ENCODE peak calls at places on chromosome 5, in ten cellular contexts. B is adrenal gland, M is sigmoid colon, Z is HCT116, I is A549, A is transverse colon, U is body of pancreas, H is suprapubic skin, R is K562, T is IMR-90. F is an unnamed sample.

GRCh38 chr5:761854-762685 is 22.5 kb downstream of the ZDHHC11B start:
- DNase-seq in B (no peak), M (peak), Z (no peak), I (no peak), A (no peak), U (no peak), H (peak), R (no peak), T (no peak), F (no peak)

GRCh38 chr5:83636141-83636540 is 84.5 kb downstream of the HAPLN1 start:
- DNase-seq in B (no peak), M (no peak), Z (no peak), I (no peak), A (no peak), U (no peak), H (no peak), R (no peak), T (peak), F (no peak)

GRCh38 chr5:88880196-88880595 is 2.8 kb downstream of the MEF2C start:
- DNase-seq in B (no peak), M (no peak), Z (no peak), I (no peak), A (no peak), U (no peak), H (no peak), R (no peak), T (no peak), F (no peak)

GRCh38 chr5:150557507-150557872 is 49.6 kb downstream of the NDST1 start:
- DNase-seq in B (no peak), M (peak), Z (no peak), I (no peak), A (no peak), U (no peak), H (no peak), R (no peak), T (no peak), F (no peak)

GRCh38 chr5:166899343-166899742 is 1392.1 kb upstream of the WWC1 start:
- DNase-seq in B (no peak), M (no peak), Z (no peak), I (no peak), A (no peak), U (no peak), H (no peak), R (no peak), T (no peak), F (no peak)

GRCh38 chr5:76524872-76525271 is 98.3 kb downstream of the F2RL2 start:
- DNase-seq in B (no peak), M (no peak), Z (no peak), I (no peak), A (no peak), U (no peak), H (no peak), R (no peak), T (no peak), F (no peak)

GRCh38 chr5:167786871-167787568 is 504.4 kb upstream of the WWC1 start:
- DNase-seq in B (no peak), M (no peak), Z (no peak), I (no peak), A (no peak), U (no peak), H (no peak), R (no peak), T (peak), F (no peak)

GRCh38 chr5:132008961-132009680 is 2.3 kb downstream of the ACSL6 start:
- DNase-seq in B (no peak), M (peak), Z (no peak), I (no peak), A (no peak), U (no peak), H (peak), R (peak), T (no peak), F (no peak)

GRCh38 chr5:41071975-41072374 is 833 bp upstream of the MROH2B start:
- DNase-seq in B (no peak), M (no peak), Z (no peak), I (no peak), A (no peak), U (no peak), H (no peak), R (no peak), T (peak), F (no peak)

GRCh38 chr5:23064710-23065109 is 211.6 kb upstream of the CDH12 start:
- DNase-seq in B (no peak), M (no peak), Z (no peak), I (no peak), A (no peak), U (no peak), H (no peak), R (no peak), T (no peak), F (no peak)

GRCh38 chr5:181127907-181128626 is 2.9 kb downstream of the OR2V1 start:
- DNase-seq in B (no peak), M (peak), Z (no peak), I (no peak), A (no peak), U (no peak), H (no peak), R (no peak), T (no peak), F (no peak)

GRCh38 chr5:41510176-41510831 is at the start of gene PLCXD3:
- DNase-seq in B (peak), M (peak), Z (no peak), I (peak), A (no peak), U (peak), H (no peak), R (no peak), T (no peak), F (peak)

GRCh38 chr5:27315541-27316282 is 277.3 kb upstream of the CDH9 start:
- DNase-seq in B (no peak), M (no peak), Z (no peak), I (no peak), A (no peak), U (no peak), H (no peak), R (no peak), T (peak), F (no peak)

GRCh38 chr5:154159343-154159742 is 31.2 kb upstream of the GALNT10 start:
- DNase-seq in B (no peak), M (no peak), Z (no peak), I (no peak), A (no peak), U (no peak), H (no peak), R (no peak), T (peak), F (no peak)

GRCh38 chr5:15103130-15103529 is 231.6 kb upstream of the ANKH start:
- DNase-seq in B (no peak), M (no peak), Z (no peak), I (no peak), A (no peak), U (no peak), H (no peak), R (no peak), T (no peak), F (peak)

GRCh38 chr5:152425083-152425482 is 20.0 kb upstream of the NMUR2 start:
- DNase-seq in B (no peak), M (no peak), Z (no peak), I (no peak), A (no peak), U (no peak), H (no peak), R (no peak), T (no peak), F (no peak)

GRCh38 chr5:57111993-57112392 is 61.9 kb upstream of the GPBP1 start:
- DNase-seq in B (no peak), M (no peak), Z (no peak), I (no peak), A (peak), U (no peak), H (no peak), R (no peak), T (no peak), F (no peak)

GRCh38 chr5:119347996-119348395 is 7.8 kb upstream of the TNFAIP8 start:
- DNase-seq in B (no peak), M (no peak), Z (no peak), I (no peak), A (no peak), U (no peak), H (no peak), R (no peak), T (peak), F (no peak)

GRCh38 chr5:153960269-153961215 is 78.2 kb downstream of the FAM114A2 start:
- DNase-seq in B (no peak), M (no peak), Z (no peak), I (no peak), A (no peak), U (no peak), H (no peak), R (no peak), T (no peak), F (no peak)

GRCh38 chr5:669111-669841 is 23.9 kb downstream of the TPPP start:
- DNase-seq in B (no peak), M (peak), Z (no peak), I (no peak), A (peak), U (no peak), H (no peak), R (peak), T (no peak), F (no peak)

GRCh38 chr5:28165116-28165515 is 1126.7 kb upstream of the CDH9 start:
- DNase-seq in B (no peak), M (no peak), Z (no peak), I (no peak), A (no peak), U (no peak), H (no peak), R (no peak), T (no peak), F (no peak)

GRCh38 chr5:158054073-158054387 is 195.1 kb upstream of the CLINT1 start:
- DNase-seq in B (no peak), M (no peak), Z (no peak), I (no peak), A (no peak), U (no peak), H (no peak), R (no peak), T (no peak), F (no peak)

GRCh38 chr5:150576449-150576949 is 64.0 kb upstream of the SYNPO start:
- DNase-seq in B (peak), M (peak), Z (no peak), I (no peak), A (no peak), U (no peak), H (peak), R (no peak), T (no peak), F (no peak)

GRCh38 chr5:123207852-123208251 is 118.8 kb downstream of the PRDM6 start:
- DNase-seq in B (no peak), M (no peak), Z (no peak), I (no peak), A (no peak), U (no peak), H (no peak), R (no peak), T (peak), F (no peak)

DNA sequence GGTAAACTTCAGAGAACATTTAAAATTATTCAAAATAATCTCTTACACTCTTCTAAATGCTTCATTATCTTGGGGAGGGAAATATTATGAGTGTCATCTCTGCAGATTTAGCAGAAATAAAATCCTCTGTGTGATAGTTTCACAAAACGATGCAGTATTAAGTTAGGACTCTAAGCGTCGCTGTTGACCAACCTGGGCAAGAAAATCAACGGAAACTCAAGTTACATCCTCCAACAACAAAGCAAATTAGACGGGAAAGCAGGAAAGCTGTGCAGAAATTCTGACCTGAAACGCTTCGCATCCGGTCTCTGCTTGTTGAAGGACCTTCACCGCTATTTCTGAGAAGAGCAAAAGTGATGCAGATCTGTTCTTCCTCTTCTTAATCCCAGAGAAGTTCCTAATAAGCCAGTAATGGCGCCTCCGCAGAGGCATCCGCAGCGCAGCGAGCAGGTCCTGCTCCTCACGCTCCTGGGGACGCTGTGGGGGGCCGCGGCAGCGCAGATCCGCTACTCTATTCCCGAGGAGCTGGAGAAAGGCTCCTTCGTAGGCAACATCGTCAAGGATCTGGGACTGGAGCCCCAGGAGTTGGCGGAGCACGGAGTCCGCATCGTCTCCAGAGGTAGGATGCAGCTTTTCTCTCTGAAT is at the start of gene PCDHGA6:
- DNase-seq in B (no peak), M (no peak), Z (no peak), I (no peak), A (no peak), U (no peak), H (no peak), R (no peak), T (peak), F (no peak)
- H3K4me3 ChIP-seq in B (no peak), M (peak), Z (no peak), I (no peak), A (no peak), U (no peak), H (peak), R (no peak), T (peak), F (no peak)

GRCh38 chr5:52947208-52947607 is 41.9 kb upstream of the ITGA2 start:
- DNase-seq in B (no peak), M (peak), Z (no peak), I (no peak), A (no peak), U (peak), H (no peak), R (no peak), T (peak), F (no peak)

GRCh38 chr5:52945040-52945439 is 44.1 kb upstream of the ITGA2 start:
- DNase-seq in B (no peak), M (no peak), Z (no peak), I (no peak), A (no peak), U (no peak), H (no peak), R (no peak), T (no peak), F (no peak)

GRCh38 chr5:52947851-52948250 is 41.3 kb upstream of the ITGA2 start:
- DNase-seq in B (no peak), M (no peak), Z (no peak), I (no peak), A (no peak), U (no peak), H (no peak), R (no peak), T (peak), F (no peak)

GRCh38 chr5:52943808-52944207 is 45.3 kb upstream of the ITGA2 start:
- DNase-seq in B (no peak), M (no peak), Z (no peak), I (no peak), A (no peak), U (no peak), H (no peak), R (no peak), T (no peak), F (no peak)

DNA sequence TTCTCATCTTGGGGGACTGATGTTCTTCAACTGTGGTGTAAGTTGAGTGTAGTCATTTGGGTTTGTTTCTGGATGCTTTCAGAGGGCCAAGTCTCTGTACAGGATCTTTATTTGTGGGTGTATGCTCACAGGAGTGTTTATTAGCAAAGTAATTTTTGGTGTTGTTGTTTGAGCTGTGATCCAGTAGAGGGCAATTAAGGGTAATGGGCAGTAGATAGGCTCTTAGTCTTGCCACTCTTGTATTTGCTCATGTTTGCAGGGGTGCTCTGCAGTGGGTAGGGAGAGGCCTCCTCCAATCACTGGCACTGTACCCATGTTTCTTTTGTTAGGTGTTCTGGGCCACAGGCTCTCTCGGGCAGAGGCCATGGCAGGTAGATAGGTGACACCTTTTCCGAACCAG is 45.9 kb upstream of the ITGA2 start:
- DNase-seq in B (no peak), M (no peak), Z (no peak), I (peak), A (no peak), U (no peak), H (no peak), R (no peak), T (no peak), F (no peak)
- TF ChIP-seq POLR2A in B (no peak), M (no peak), Z (no peak), I (no peak), A (no peak), U (no peak), H (no peak), R (no peak), T (no peak), F (no peak)

GRCh38 chr5:149141957-149142851 is 911 bp downstream of the ABLIM3 start:
- DNase-seq in B (peak), M (no peak), Z (no peak), I (no peak), A (no peak), U (peak), H (peak), R (no peak), T (peak), F (no peak)
- H3K4me3 ChIP-seq in B (peak), M (peak), Z (peak), I (peak), A (no peak), U (no peak), H (peak), R (peak), T (peak), F (peak)

GRCh38 chr5:79694652-79695051 is 5.0 kb downstream of the CMYA5 start:
- DNase-seq in B (no peak), M (no peak), Z (no peak), I (no peak), A (no peak), U (no peak), H (no peak), R (peak), T (peak), F (peak)

GRCh38 chr5:79695501-79695900 is 5.9 kb downstream of the CMYA5 start:
- DNase-seq in B (no peak), M (no peak), Z (no peak), I (no peak), A (no peak), U (no peak), H (no peak), R (no peak), T (no peak), F (no peak)

GRCh38 chr5:79699766-79700400 is 10.2 kb downstream of the CMYA5 start:
- DNase-seq in B (no peak), M (no peak), Z (no peak), I (no peak), A (no peak), U (no peak), H (no peak), R (no peak), T (no peak), F (no peak)

GRCh38 chr5:79694183-79694582 is 4.5 kb downstream of the CMYA5 start:
- DNase-seq in B (no peak), M (no peak), Z (no peak), I (no peak), A (no peak), U (no peak), H (no peak), R (no peak), T (no peak), F (no peak)

GRCh38 chr5:79697222-79698164 is 7.9 kb downstream of the CMYA5 start:
- DNase-seq in B (no peak), M (no peak), Z (no peak), I (no peak), A (no peak), U (no peak), H (no peak), R (peak), T (peak), F (peak)
- TF ChIP-seq POLR2A in B (no peak), M (no peak), Z (no peak), I (no peak), A (no peak), U (no peak), H (no peak), R (no peak), T (no peak), F (no peak)

DNA sequence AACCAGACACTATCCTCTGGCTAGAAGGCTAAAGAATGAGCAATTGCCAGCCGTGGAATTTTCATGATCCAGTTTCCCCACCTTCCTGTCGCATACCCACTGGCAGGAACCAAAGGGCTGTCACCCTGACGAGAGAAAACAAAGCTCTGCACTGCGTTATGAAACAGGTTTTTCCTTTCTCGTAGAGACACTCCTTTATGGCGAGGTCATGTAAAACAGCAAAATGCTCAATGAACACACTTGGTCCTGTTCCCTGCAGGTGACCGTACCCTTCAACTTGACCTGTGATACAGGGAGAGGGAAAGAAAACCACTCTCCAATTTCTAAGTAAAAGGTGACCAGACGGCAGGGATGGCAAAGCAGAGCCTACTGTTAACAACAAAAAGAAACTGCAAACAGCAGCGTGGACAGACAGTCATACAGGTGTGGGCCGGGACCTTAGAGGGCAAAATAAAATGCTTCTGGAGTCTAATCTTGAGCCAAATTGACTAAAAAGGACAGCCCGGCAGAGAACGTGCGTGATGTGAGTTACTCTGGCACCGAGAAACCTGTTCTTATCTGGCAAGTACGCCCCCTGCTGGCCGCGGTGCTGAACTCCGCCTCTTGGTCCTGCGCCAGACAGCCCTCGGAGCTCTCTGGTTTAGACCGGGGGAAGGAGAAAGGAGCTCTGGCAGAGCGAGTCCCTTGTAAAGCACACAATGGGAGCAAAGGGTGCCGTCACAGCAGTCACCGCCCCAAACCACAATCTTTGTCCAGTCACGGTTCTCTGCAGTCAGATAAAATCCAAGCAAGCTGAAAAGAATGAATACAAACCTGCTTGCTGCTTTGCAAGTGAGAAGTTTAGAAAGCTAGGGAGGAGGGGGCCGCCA is 98.9 kb downstream of the EFNA5 start:
- DNase-seq in B (peak), M (peak), Z (peak), I (peak), A (peak), U (peak), H (peak), R (peak), T (peak), F (peak)
- H3K4me3 ChIP-seq in B (peak), M (peak), Z (peak), I (peak), A (peak), U (no peak), H (peak), R (no peak), T (peak), F (peak)

GRCh38 chr5:175729829-175730277 is 72.0 kb downstream of the HRH2 start:
- DNase-seq in B (peak), M (peak), Z (peak), I (peak), A (peak), U (peak), H (peak), R (peak), T (peak), F (peak)

GRCh38 chr5:175728885-175729828 is 71.3 kb downstream of the HRH2 start:
- DNase-seq in B (no peak), M (peak), Z (no peak), I (no peak), A (no peak), U (no peak), H (no peak), R (peak), T (no peak), F (peak)

GRCh38 chr5:175731756-175732465 is 74.0 kb downstream of the HRH2 start:
- DNase-seq in B (no peak), M (peak), Z (no peak), I (no peak), A (no peak), U (no peak), H (no peak), R (no peak), T (no peak), F (no peak)

GRCh38 chr5:175731172-175731571 is 73.3 kb downstream of the HRH2 start:
- DNase-seq in B (no peak), M (peak), Z (no peak), I (no peak), A (no peak), U (no peak), H (no peak), R (no peak), T (no peak), F (no peak)

DNA sequence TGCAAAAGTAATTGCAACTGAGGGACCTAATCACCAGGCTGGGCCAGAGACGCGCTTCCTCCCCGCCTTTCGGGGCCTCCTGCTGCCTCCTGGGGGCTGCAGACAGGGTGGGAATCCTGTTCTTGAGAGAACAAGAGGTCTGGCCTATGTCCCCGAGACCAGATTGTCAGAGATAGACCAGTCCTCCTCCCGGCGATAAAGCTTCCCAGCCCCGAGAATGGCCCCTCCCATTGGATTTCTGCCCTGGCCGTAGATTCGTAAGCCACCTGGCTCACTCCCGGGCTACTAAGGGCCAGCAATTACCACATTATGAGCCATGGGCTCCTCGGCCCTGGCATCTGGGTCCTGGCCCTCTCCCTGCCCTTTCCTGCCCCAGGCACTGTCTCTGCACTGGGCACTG is 70.4 kb downstream of the HRH2 start:
- DNase-seq in B (no peak), M (peak), Z (no peak), I (no peak), A (no peak), U (no peak), H (peak), R (no peak), T (no peak), F (no peak)
- TF ChIP-seq POLR2A in B (no peak), M (no peak), Z (no peak), I (no peak), A (no peak), U (no peak), H (no peak), R (no peak), T (no peak), F (no peak)